ENCODE peak calls at places on chromosomes 4 and X, in four cellular contexts. Y is NB4, N is A673, O is stomach. H is an unnamed sample.

GRCh38 chr4:150501019-150501727 is 80.8 kb upstream of the MAB21L2 start:
- DNase-seq in N (no peak), O (no peak), Y (peak), H (no peak)

GRCh38 chrX:40388441-40388840 is 192.3 kb upstream of the ATP6AP2 start:
- DNase-seq in N (no peak), O (no peak), Y (no peak), H (no peak)

GRCh38 chr4:150591284-150591874 is 9.4 kb downstream of the MAB21L2 start:
- DNase-seq in N (no peak), Y (no peak), O (no peak), H (no peak)

GRCh38 chrX:75655627-75656026 is 129.4 kb downstream of the MAGEE2 start:
- DNase-seq in Y (no peak), O (no peak), N (no peak), H (no peak)

GRCh38 chrX:48897157-48897620 is 379 bp downstream of the TIMM17B start:
- DNase-seq in O (peak), Y (peak), N (peak), H (peak)

GRCh38 chrX:155188786-155189185 is 27.5 kb upstream of the VBP1 start:
- DNase-seq in Y (peak), N (no peak), O (no peak), H (no peak)

GRCh38 chr4:33924239-33924638 is 2320.1 kb downstream of the ARAP2 start:
- DNase-seq in O (no peak), Y (no peak), N (no peak), H (no peak)

GRCh38 chr4:140135529-140136021 is 18.4 kb downstream of the MAML3 start:
- DNase-seq in Y (no peak), O (no peak), N (peak), H (no peak)

GRCh38 chr4:170089743-170090666 is at the start of gene AADAT:
- DNase-seq in N (peak), O (peak), Y (peak), H (peak)

GRCh38 chr4:120088507-120088906 is 21.9 kb upstream of the MAD2L1 start:
- DNase-seq in Y (no peak), O (no peak), N (no peak), H (no peak)

GRCh38 chr4:126742048-126742447 is 890.7 kb upstream of the INTU start:
- DNase-seq in N (no peak), Y (no peak), O (no peak), H (no peak)

GRCh38 chr4:159006202-159006601 is 96.7 kb upstream of the RAPGEF2 start:
- DNase-seq in Y (no peak), N (peak), O (no peak), H (peak)

GRCh38 chr4:171847751-171848150 is 34.5 kb downstream of the GALNTL6 start:
- DNase-seq in Y (no peak), N (no peak), O (no peak), H (no peak)

GRCh38 chr4:87240341-87240740 is 19.9 kb upstream of the KLHL8 start:
- DNase-seq in Y (no peak), O (no peak), N (no peak), H (no peak)

GRCh38 chr4:95505149-95505548 is 43.6 kb downstream of the UNC5C start:
- DNase-seq in Y (no peak), O (no peak), N (no peak), H (no peak)

DNA sequence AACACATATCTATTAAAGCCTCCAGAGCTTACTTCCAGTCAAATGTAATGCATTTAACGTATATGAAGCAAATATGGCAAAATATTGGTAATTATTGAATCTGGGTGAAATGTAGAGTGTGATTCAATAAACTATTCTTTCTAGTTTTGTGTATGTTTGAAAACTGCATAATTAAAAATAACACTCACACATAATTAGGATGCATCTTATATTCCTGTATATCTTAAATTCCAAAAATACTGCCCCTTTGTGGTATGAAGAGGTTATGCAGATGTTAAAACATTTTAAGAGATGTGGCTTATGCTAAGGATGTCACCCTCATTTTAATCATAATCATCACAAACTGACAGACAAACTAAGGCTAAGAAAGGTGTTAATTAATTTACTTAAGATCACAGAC is 182.9 kb downstream of the COX18 start:
- DNase-seq in O (no peak), Y (peak), N (peak), H (no peak)
- TF ChIP-seq CTCF in O (no peak), Y (no peak), N (peak), H (no peak)

DNA sequence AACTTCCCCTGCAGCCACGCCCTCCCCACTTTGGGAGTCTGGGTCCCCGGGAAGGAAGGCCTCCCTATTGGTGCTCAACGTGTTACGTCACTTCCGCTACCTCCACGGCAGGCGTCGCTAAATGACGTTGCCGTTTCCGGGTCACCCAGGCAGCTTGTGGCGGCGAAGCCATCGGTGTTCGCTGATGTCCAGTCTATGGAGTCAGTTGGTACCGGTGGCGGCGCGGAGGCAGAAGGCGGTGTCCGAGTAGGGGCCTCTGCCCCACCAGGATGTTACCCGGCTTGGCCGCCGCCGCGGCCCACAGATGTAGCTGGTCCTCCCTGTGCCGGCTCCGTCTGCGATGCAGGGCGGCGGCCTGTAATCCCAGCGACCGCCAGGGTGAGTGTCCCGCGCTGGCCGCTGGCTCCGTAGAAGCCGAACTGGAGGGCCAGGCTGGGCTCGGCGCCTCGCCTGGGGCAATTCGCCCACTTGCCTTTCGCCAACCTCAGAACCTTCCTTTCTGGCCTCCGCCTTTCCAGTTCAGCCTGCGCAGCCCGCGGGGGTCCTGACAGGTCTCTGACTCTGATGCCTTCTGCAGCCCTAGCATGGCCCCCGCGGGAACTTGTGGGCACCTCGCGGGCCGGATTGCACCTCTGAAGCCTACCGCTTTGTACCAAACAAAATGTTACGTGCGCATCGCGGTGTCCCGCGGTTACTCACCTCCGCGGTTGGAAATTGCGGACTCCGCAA is at the start of gene SLC30A9:
- DNase-seq in Y (peak), N (peak), O (peak), H (peak)
- TF ChIP-seq CTCF in Y (peak), N (peak), O (peak), H (no peak)

GRCh38 chrX:25021132-25021498 is 5.3 kb upstream of the ARX start:
- DNase-seq in N (peak), O (no peak), Y (peak), H (no peak)
- TF ChIP-seq CTCF in N (peak), O (no peak), Y (no peak), H (peak)

DNA sequence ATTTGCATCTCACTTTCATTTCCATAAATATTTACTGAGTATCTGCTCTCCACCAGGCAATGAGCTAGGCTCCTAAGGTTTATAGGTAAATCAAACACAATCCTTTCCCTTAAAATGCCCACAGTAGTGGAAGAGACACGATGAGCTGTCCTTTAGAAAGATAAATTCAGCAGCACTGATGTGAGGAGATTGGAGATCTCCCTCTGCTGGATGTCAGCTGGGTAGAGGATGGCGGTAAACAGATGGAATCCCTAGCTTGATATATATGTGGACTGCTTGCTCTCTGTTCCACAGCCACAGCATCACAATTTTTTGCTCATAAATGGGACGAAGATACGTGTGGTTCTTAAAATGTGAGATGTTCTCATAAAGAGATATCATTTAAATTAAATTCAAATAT is 216.4 kb upstream of the RASGEF1B start:
- DNase-seq in Y (no peak), O (no peak), N (no peak), H (no peak)
- TF ChIP-seq CTCF in Y (no peak), O (no peak), N (peak), H (no peak)

DNA sequence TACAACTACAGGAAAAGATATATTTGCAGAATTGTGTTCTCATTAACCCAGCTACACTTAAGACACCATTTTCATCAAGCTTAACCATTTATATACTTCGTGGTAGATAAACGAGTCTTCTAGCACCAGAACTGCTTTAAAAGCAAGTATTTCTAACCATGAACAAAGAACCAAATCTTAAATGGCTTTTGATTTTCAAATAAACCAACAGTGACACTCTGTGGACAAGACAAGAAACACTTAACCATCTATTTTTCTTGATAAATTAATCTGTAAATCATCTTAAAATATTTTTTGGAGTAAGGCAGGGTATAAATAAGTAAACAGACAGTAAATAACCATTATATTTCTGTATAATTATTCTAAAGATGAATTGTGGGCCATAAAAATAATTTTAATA is 10.2 kb downstream of the BEND2 start:
- DNase-seq in N (peak), Y (peak), O (no peak), H (no peak)
- TF ChIP-seq CTCF in N (peak), Y (no peak), O (peak), H (no peak)

H was measured in Calu3.